ENCODE peak calls at places on chromosome 17, in four cellular contexts. H is HCT116, M is transverse colon, T is heart left ventricle. C is an unnamed sample.

GRCh38 chr17:19464033-19465026 is 53.3 kb downstream of the RNF112 start:
- DNase-seq in H (no peak), M (no peak), T (no peak), C (no peak)

GRCh38 chr17:36592711-36593321 is 1.1 kb downstream of the DHRS11 start:
- DNase-seq in H (no peak), M (peak; percentile 75), T (no peak), C (no peak)

GRCh38 chr17:1038459-1039118 is 41.7 kb downstream of the TIMM22 start:
- DNase-seq in H (no peak), M (no peak), T (no peak), C (no peak)

GRCh38 chr17:67270411-67270810 is 25.4 kb upstream of the HELZ start:
- DNase-seq in H (no peak), M (no peak), T (no peak), C (no peak)

GRCh38 chr17:71966055-71966454 is 154.8 kb upstream of the SOX9 start:
- DNase-seq in H (no peak), M (no peak), T (no peak), C (no peak)

GRCh38 chr17:81392909-81393654 is 2.2 kb upstream of the BAHCC1 start:
- DNase-seq in H (no peak), M (no peak), T (no peak), C (no peak)

GRCh38 chr17:80826955-80827645 is 164.5 kb upstream of the CHMP6 start:
- DNase-seq in H (no peak), M (no peak), T (no peak), C (peak; percentile 97)

GRCh38 chr17:75614006-75614405 is 19.2 kb upstream of the SMIM5 start:
- DNase-seq in H (no peak), M (no peak), T (no peak), C (peak; percentile 63)

GRCh38 chr17:80981062-80981902 is 10.4 kb upstream of the CHMP6 start:
- DNase-seq in H (no peak), M (no peak), T (no peak), C (no peak)

GRCh38 chr17:38727661-38728220 is 2.4 kb upstream of the CISD3 start:
- DNase-seq in H (no peak), M (no peak), T (no peak), C (no peak)

GRCh38 chr17:69997332-69997731 is 77.7 kb upstream of the KCNJ16 start:
- DNase-seq in H (no peak), M (no peak), T (no peak), C (peak; percentile 16)

GRCh38 chr17:53950207-53950857 is 127.6 kb downstream of the KIF2B start:
- DNase-seq in H (no peak), M (no peak), T (no peak), C (peak; percentile 2)

GRCh38 chr17:68292689-68293040 is 1.4 kb downstream of the ARSG start:
- DNase-seq in H (no peak), M (no peak), T (no peak), C (no peak)

GRCh38 chr17:7843536-7844291 is 9.7 kb downstream of the KDM6B start:
- DNase-seq in H (no peak), M (peak; percentile 91), T (peak; percentile 90), C (peak; percentile 83)
- TF ChIP-seq POLR2A in H (no peak), M (peak; percentile 92), T (no peak), C (peak; percentile 25)

GRCh38 chr17:28951428-28951990 is at the start of gene PHF12:
- DNase-seq in H (peak; percentile 100), M (peak; percentile 100), T (peak; percentile 100), C (peak; percentile 98)
- TF ChIP-seq POLR2A in H (peak; percentile 65), M (peak; percentile 36), T (no peak), C (peak; percentile 72)

GRCh38 chr17:3968017-3968416 is 3.8 kb upstream of the ATP2A3 start:
- DNase-seq in H (no peak), M (no peak), T (no peak), C (no peak)

GRCh38 chr17:3964203-3965122 is at the start of gene ATP2A3:
- DNase-seq in H (no peak), M (peak; percentile 78), T (no peak), C (no peak)

GRCh38 chr17:3966720-3967363 is 2.6 kb upstream of the ATP2A3 start:
- DNase-seq in H (no peak), M (peak; percentile 88), T (no peak), C (no peak)

GRCh38 chr17:3963214-3964201 is 729 bp downstream of the ATP2A3 start:
- DNase-seq in H (no peak), M (peak; percentile 73), T (no peak), C (no peak)

DNA sequence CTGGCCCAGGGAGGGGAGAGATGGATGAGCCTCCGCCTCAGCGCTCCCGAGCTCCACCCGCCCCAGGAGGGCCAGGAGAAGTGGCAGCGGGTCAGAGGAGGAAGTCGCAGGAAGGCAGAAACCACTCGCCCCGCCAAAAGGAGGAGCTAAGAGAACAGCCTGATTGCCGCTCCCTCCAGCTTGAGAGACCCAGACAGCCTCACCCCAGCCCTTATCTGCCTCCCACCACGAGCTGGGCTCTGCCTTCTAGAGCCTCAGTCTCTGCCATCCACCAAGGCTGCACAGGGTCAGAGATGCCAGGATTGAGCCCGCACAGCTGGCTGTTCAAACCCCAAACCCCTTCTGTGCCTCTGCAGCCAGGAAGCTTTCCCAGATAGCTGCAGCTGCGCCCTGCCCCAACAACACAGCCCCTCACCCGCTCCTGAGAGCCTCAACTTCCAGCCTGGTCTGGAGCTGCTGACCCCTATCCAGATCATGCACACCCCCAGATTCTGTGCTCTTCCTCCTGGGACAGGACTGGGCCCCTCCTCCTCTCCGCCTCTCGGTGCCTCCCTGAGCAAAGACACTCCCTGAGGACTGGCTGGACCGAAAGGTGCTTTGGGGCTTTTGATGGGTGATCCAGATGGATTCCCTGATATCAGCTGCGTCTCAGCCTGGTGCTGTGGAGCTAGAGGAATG is 1.0 kb upstream of the ATP2A3 start:
- DNase-seq in H (peak; percentile 22), M (peak; percentile 91), T (peak; percentile 65), C (peak; percentile 90)
- TF ChIP-seq POLR2A in H (peak; percentile 65), M (peak; percentile 95), T (no peak), C (peak; percentile 43)

DNA sequence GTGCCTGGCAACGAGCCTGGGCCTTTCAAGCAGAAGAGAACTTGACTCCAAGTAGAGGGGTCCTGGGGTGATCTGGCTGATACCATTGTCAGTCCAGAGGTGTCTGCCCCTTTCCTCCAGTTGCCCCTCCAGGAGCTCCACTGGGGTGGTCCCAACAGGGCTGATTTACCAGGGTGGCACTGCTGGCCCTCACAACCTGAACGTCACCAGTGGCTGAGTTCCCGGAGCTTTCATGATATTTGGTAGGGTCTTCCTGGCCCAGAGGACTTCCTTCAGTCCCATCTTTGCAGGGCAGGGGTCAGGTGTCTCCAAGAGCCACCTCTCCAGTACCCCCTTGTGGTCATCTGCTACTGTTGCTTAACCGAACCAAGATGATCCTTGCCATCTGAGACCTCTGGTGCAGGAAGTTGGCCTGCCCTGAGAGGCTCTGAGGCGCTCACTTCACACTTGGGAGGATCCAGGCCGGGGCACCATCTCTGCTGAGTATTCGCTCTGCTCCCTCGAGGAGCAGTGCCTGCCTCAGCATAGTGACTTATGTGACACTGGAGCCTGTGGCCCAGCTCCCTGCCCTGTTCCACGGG is 3.5 kb downstream of the LIMD2 start:
- DNase-seq in H (peak; percentile 21), M (peak; percentile 28), T (no peak), C (no peak)
- TF ChIP-seq POLR2A in H (no peak), M (no peak), T (no peak), C (no peak)

GRCh38 chr17:43018008-43018853 is 4.0 kb downstream of the VAT1 start:
- DNase-seq in H (no peak), M (no peak), T (no peak), C (no peak)
- TF ChIP-seq POLR2A in H (no peak), M (no peak), T (no peak), C (no peak)

DNA sequence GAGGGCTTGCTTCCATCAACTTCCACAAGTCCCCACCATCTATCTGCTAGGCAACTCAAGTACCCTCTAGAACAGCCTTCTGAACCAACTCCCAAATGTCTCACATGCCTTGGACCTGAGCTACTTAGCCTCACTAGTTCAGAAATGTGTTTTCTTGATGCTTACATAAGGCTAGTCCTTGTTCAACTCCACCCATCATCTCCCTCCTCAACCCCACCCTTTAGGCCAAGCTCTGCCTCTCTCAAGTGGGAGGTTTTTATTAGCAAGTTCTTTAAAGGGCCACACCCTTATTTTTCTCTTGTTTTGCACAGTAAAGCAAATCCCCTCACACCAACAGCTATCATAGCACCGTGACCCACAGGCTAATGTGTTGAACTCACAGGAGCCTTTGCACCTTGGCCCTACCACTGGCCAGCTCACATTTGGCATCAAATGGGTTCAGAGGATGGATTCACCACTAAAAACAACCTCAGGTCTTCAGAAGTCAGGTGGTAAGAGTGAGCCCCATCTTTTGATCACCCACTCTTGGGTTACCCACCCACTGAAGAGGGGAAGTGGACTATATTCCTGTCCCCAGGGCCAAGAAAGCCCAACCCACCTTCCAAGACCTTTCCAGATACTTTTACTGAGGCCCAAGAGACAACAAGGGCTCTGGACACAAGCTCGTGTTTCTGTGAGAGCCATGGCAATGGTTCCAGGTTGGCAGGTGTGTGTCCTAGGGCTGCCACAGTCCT is 12.2 kb downstream of the PIK3R5 start:
- DNase-seq in H (no peak), M (no peak), T (no peak), C (no peak)
- TF ChIP-seq POLR2A in H (no peak), M (no peak), T (no peak), C (no peak)

DNA sequence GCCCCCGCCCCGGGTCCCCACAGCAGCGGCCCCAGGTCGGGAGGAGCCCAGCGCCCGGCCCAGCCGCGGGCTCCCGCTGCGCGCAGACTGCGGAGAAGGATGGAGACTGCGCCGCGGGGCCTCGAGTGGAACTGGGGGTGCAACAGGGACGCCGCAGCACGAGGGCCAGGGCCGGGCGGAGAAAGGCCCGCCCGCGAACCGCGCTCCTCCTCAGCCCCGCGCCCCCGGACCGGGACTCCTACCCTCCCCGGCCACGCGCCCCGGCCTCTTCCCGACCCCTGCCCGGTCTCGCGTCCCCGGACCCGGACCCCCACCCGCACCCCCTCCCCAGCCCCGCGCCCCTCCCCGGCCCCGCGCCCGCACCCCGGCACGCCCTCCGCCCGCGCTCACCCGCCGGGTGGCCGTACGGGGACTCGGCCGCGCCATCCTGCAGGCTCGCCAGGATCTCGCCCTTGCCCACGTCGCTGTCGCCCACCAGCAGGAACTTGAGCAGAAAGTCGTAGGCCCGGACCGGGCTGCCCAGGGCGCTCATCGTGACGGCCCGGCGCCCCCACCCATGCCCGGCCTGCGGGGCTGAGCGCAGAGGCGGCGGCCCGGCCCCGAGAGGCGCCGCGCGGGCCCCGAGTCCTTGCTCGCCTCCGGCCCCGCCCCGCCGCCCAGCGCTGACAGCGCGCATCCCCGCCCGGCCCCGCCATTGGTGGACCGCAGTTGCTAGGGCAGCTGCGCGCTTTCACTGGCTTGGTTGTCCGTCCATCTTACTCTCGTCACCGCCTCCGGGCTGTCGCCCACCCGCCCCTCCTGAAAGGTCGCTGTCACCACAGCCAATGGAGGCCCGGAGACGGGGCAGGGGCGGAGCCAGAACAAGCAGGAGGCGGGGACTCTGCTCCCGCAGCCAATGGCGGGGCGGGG is at the start of gene RAB40B:
- DNase-seq in H (peak; percentile 98), M (peak; percentile 100), T (peak; percentile 100), C (peak; percentile 100)
- TF ChIP-seq POLR2A in H (no peak), M (peak; percentile 10), T (peak; percentile 42), C (peak; percentile 74)

GRCh38 chr17:82531431-82531881 is 11.9 kb downstream of the FOXK2 start:
- DNase-seq in H (no peak), M (no peak), T (no peak), C (peak; percentile 63)

GRCh38 chr17:82542439-82542838 is 22.9 kb downstream of the FOXK2 start:
- DNase-seq in H (no peak), M (no peak), T (no peak), C (no peak)

GRCh38 chr17:82534401-82534812 is 14.9 kb downstream of the FOXK2 start:
- DNase-seq in H (no peak), M (no peak), T (no peak), C (no peak)

GRCh38 chr17:82536220-82537201 is 17.0 kb downstream of the FOXK2 start:
- DNase-seq in H (no peak), M (no peak), T (peak; percentile 56), C (no peak)
- TF ChIP-seq POLR2A in H (no peak), M (no peak), T (no peak), C (no peak)

C was measured in H54.